ENCODE peak calls at places on chromosomes 6 and 20, in five cellular contexts. K is hepatocyte; W is kidney epithelial cell; O is CD8-positive, alpha-beta T cell; A is heart right ventricle. H is an unnamed sample.

GRCh38 chr6:170290306-170291128 is at the start of gene DLL1:
- DNase-seq in O (no peak), W (no peak), A (peak; percentile 56), K (peak; percentile 49), H (peak; percentile 77)

GRCh38 chr20:38514185-38514584 is 41.5 kb downstream of the RALGAPB start:
- DNase-seq in O (no peak), A (no peak), K (no peak), W (no peak), H (no peak)

GRCh38 chr6:118709859-118710350 is 58.5 kb upstream of the CEP85L start:
- DNase-seq in K (no peak), O (peak; percentile 83), W (peak; percentile 82), A (no peak), H (no peak)

GRCh38 chr6:12418946-12419345 is 128.8 kb downstream of the EDN1 start:
- DNase-seq in A (no peak), K (no peak), O (no peak), W (no peak), H (no peak)

GRCh38 chr6:124148225-124148624 is 344.6 kb downstream of the NKAIN2 start:
- DNase-seq in O (no peak), K (no peak), W (no peak), A (no peak), H (no peak)

GRCh38 chr20:50919567-50919966 is 11.7 kb downstream of the ADNP start:
- DNase-seq in A (no peak), K (peak; percentile 80), O (no peak), W (peak; percentile 86), H (no peak)

GRCh38 chr6:77403424-77403823 is 59.9 kb downstream of the HTR1B start:
- DNase-seq in W (peak; percentile 9), O (no peak), A (no peak), K (peak; percentile 6), H (no peak)

GRCh38 chr20:51752343-51752951 is 15.7 kb downstream of the ATP9A start:
- DNase-seq in W (no peak), K (peak; percentile 29), O (no peak), A (no peak), H (no peak)

GRCh38 chr20:20971810-20972209 is 134.3 kb downstream of the LINC00237 start:
- DNase-seq in O (no peak), K (no peak), W (no peak), A (no peak), H (no peak)

GRCh38 chr6:168148231-168148849 is 69.3 kb upstream of the FRMD1 start:
- DNase-seq in A (no peak), W (no peak), K (no peak), O (no peak), H (no peak)

GRCh38 chr6:16514249-16514648 is 247.0 kb downstream of the ATXN1 start:
- DNase-seq in W (no peak), A (no peak), O (peak; percentile 25), K (peak; percentile 36), H (no peak)

GRCh38 chr6:22642254-22642653 is 72.9 kb downstream of the HDGFL1 start:
- DNase-seq in A (no peak), W (no peak), O (no peak), K (no peak), H (no peak)

GRCh38 chr6:133097208-133097607 is 143.9 kb upstream of the EYA4 start:
- DNase-seq in A (no peak), W (no peak), O (no peak), K (no peak), H (no peak)

GRCh38 chr6:2993755-2994317 is 5.9 kb upstream of the NQO2 start:
- DNase-seq in W (no peak), K (no peak), O (no peak), A (no peak), H (no peak)

GRCh38 chr20:50628853-50629674 is 62.3 kb downstream of the RIPOR3 start:
- DNase-seq in K (no peak), W (no peak), A (no peak), O (no peak), H (no peak)

GRCh38 chr6:53240139-53240538 is 91.5 kb upstream of the GCM1 start:
- DNase-seq in K (no peak), A (no peak), W (no peak), O (no peak), H (no peak)

GRCh38 chr20:3887870-3888614 is 1.1 kb upstream of the PANK2 start:
- DNase-seq in A (peak; percentile 32), W (no peak), K (no peak), O (no peak), H (no peak)

DNA sequence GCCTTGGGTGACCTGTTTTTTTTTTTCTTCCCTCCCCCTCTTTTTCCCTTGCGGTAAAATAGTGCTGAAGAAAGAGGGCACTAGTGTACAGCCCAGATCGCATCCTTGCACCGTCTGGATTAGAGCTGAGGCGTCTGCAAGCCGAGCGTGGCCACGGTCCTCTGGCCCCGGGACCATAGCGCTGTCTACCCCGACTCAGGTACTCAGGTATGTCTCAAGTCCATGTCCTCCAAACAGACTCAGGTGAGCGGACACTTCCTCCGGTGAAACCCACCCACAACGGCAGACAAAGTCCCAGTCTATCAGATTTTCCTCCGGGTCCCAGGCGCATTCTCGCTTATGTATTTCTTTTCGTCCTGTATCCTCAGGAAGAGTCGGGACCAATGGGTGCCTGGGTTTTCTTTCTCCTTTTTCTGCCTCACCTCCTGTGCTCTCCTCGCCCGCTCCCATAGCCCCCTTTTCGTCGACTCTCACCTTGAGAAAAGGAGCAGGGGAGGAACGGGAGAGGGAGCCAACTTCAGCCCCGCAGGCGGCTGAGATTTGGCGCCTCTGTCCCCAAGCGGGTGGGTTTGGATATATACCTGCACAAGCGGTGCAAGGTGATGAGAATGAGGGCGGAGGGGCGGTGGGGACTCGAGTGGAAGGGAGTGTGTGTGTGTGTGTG is 1.1 kb upstream of the GRM1 start:
- DNase-seq in A (no peak), O (no peak), W (no peak), K (no peak), H (no peak)
- H3K4me3 ChIP-seq in A (no peak overlapping the region), O (no peak overlapping the region), W (no peak overlapping the region), K (no peak overlapping the region), H (no peak overlapping the region)

GRCh38 chr6:37158508-37158907 is 11.4 kb upstream of the PIM1 start:
- DNase-seq in K (no peak), O (no peak), W (no peak), A (no peak), H (no peak)

GRCh38 chr6:37155394-37156312 is 14.3 kb upstream of the PIM1 start:
- DNase-seq in W (no peak), O (no peak), K (peak; percentile 26), A (no peak), H (no peak)

GRCh38 chr6:37162740-37163139 is 7.2 kb upstream of the PIM1 start:
- DNase-seq in K (no peak), W (no peak), O (no peak), A (no peak), H (no peak)

DNA sequence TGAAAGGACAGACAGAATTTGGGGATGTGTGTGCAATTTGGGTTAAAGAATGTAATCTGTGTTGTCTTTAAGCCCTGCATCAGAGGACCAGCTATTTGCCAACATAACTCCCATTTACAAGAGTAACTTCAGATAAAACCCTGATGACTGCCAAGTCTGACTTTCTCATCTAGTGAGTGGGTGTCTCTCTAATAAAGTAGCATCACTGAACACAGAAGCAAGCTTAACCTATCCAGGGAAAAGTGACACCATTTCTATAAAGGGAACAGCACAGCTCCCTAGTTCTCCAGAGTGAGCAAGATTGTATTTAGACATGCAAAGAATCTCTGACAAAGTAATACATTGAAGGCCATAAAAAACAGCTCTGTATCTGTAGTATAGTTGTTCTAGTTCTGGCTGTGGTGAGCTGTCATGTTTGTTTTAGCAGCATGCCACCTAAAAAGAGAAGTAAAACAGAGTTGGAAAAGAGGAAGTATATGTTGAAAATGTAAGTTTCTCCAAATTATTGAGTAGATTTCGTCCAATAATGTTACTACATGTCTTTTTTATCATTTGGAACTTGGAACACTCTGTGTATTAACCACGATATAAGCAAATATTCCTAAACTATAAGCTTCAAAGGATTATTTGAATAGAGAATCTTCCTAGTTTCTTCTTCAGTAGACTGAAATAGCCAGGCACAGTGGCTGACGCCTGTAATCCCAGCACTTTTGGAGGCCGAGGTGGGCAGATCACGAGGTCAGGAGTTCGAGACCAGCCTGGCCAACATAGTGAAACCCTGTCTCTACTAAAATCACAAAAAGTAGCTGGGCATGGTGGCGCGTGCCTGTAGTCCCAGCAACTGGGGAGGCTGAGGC is 8.8 kb upstream of the PIM1 start:
- DNase-seq in K (peak; percentile 32), W (no peak), O (no peak), A (no peak), H (no peak)
- TF ChIP-seq CTCF in K (no peak), W (no peak), O (no peak), A (no peak), H (no peak)

DNA sequence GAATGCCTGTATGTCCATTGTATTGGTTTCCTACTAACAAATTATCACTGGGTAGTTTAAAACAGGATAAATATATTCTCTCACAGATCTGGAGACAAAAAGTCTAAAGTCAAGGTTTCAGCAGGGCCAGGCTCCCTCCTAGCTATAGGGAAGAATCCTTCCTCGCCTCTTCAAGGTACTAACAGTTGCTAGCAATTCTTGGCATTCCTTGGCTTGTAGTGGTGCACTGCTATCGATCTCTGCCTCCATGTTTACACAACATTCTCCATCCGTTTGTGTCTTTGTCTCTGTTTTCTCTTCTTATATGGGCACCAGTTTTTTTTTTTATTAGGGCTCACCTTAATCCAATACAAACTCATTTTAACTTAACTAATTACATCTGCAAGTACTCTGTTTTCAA is 48.9 kb downstream of the OR2B6 start:
- DNase-seq in O (no peak), W (no peak), A (no peak), K (no peak), H (no peak)
- H3K4me3 ChIP-seq in O (no peak overlapping the region), W (no peak overlapping the region), A (no peak overlapping the region), K (no peak overlapping the region), H (no peak overlapping the region)

DNA sequence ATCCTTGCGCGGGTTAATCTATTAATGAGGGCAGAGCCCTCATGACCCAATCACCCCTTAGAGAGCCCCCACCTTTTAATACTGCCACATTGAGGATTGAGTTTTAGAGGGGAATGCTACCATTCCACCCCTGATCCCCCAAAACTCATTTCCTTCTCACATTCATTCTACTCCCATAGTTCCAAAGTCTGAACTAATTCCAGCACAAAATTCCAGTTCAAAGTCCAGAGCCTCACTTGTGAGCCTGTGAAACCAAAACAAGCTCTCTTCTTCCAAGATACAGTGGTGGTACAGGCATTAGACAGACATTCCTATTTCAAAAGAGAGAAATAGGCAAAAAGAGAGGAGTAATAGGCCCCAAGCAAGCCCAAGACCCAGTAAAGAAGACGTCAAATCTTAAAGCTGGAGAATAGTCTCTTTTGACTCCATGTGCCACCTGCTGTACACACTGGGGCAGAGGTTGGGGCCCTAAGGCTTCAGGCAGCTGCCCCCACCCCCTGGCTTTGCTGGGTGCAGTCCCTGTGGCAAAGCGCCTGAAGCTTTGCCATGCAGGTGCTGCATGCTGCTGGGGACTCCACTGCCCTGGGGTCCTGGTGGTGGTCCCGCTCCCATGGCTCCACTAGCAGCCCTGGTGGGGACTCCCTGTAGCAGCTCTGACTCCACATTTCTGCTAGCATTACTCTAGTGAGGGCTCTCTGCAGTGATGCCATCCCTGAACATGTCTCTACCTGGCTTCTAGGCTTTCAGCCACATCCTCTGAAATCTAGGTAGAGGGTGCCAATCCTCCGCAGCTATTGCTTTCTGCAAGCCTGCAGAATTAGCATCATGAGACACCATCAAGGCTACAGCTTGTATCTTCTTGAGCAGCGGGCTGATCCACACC is 41.3 kb downstream of the RSPH3 start:
- DNase-seq in A (no peak), O (peak; percentile 35), K (no peak), W (no peak), H (no peak)
- TF ChIP-seq CTCF in A (no peak), O (peak; percentile 21), K (no peak), W (no peak), H (no peak)